ENCODE peak calls at places on chromosomes 2 and 18, in four cellular contexts. One of them, this sample, is unnamed.

GRCh38 chr18:9825571-9826073 is 60.2 kb upstream of the TXNDC2 start:
- DNase-seq in H1: no peak
- DNase-seq in mesendoderm: no peak
- DNase-seq in H9: no peak
- DNase-seq in this sample: peak; percentile 96

GRCh38 chr18:23143059-23143831 is 8.0 kb downstream of the CABLES1 start:
- DNase-seq in mesendoderm: peak; percentile 41
- DNase-seq in H1: no peak
- DNase-seq in H9: no peak
- DNase-seq in this sample: no peak

GRCh38 chr2:152038451-152038958 is 60.3 kb downstream of the CACNB4 start:
- DNase-seq in mesendoderm: peak; percentile 63
- DNase-seq in H1: no peak
- DNase-seq in H9: no peak
- DNase-seq in this sample: no peak

GRCh38 chr2:148829618-148830017 is 45.4 kb upstream of the KIF5C start:
- DNase-seq in H1: no peak
- DNase-seq in mesendoderm: peak; percentile 28
- DNase-seq in H9: no peak
- DNase-seq in this sample: no peak

GRCh38 chr2:2698182-2699116 is 367.4 kb upstream of the MYT1L start:
- DNase-seq in H1: no peak
- DNase-seq in H9: no peak
- DNase-seq in mesendoderm: peak; percentile 68
- DNase-seq in this sample: no peak

GRCh38 chr2:20424300-20425290 is 22.3 kb upstream of the RHOB start:
- DNase-seq in mesendoderm: peak; percentile 19
- DNase-seq in H1: no peak
- DNase-seq in H9: peak; percentile 20
- DNase-seq in this sample: peak; percentile 93

GRCh38 chr2:70570041-70570661 is 16.5 kb upstream of the TGFA start:
- DNase-seq in H9: peak; percentile 74
- DNase-seq in mesendoderm: peak; percentile 85
- DNase-seq in H1: no peak
- DNase-seq in this sample: no peak

GRCh38 chr2:112831956-112832567 is 4.5 kb downstream of the IL1B start:
- DNase-seq in H9: no peak
- DNase-seq in mesendoderm: no peak
- DNase-seq in H1: no peak
- DNase-seq in this sample: no peak

GRCh38 chr2:207879536-207879935 is 109.8 kb upstream of the FZD5 start:
- DNase-seq in H1: no peak
- DNase-seq in mesendoderm: peak; percentile 65
- DNase-seq in H9: no peak
- DNase-seq in this sample: peak; percentile 46

GRCh38 chr18:10454800-10455550 is 540 bp downstream of the APCDD1 start:
- DNase-seq in mesendoderm: peak; percentile 67
- DNase-seq in H1: peak; percentile 67
- DNase-seq in H9: peak; percentile 45
- DNase-seq in this sample: peak; percentile 20

GRCh38 chr2:111666160-111666559 is 217.8 kb downstream of the ANAPC1 start:
- DNase-seq in H1: no peak
- DNase-seq in H9: no peak
- DNase-seq in mesendoderm: no peak
- DNase-seq in this sample: no peak

GRCh38 chr18:11665587-11665986 is 23.5 kb upstream of the GNAL start:
- DNase-seq in mesendoderm: no peak
- DNase-seq in H1: no peak
- DNase-seq in H9: no peak
- DNase-seq in this sample: no peak

GRCh38 chr2:32005371-32005976 is 5.3 kb downstream of the MEMO1 start:
- DNase-seq in mesendoderm: no peak
- DNase-seq in H1: no peak
- DNase-seq in H9: no peak
- DNase-seq in this sample: no peak

GRCh38 chr2:227462463-227462951 is 9.4 kb upstream of the AGFG1 start:
- DNase-seq in mesendoderm: no peak
- DNase-seq in H9: no peak
- DNase-seq in H1: no peak
- DNase-seq in this sample: no peak

GRCh38 chr2:68709421-68709911 is 25.1 kb upstream of the ARHGAP25 start:
- DNase-seq in mesendoderm: peak; percentile 71
- DNase-seq in H9: peak; percentile 41
- DNase-seq in H1: peak; percentile 52
- DNase-seq in this sample: peak; percentile 67

GRCh38 chr2:230770804-230771203 is 58.2 kb downstream of the CAB39 start:
- DNase-seq in H9: no peak
- DNase-seq in mesendoderm: no peak
- DNase-seq in H1: no peak
- DNase-seq in this sample: no peak

GRCh38 chr18:76610933-76611749 is 116.1 kb upstream of the ZNF516 start:
- DNase-seq in mesendoderm: peak; percentile 18
- DNase-seq in H1: no peak
- DNase-seq in H9: no peak
- DNase-seq in this sample: peak; percentile 61

GRCh38 chr2:7992612-7993596 is 689.0 kb upstream of the ID2 start:
- DNase-seq in H1: no peak
- DNase-seq in H9: no peak
- DNase-seq in mesendoderm: no peak
- DNase-seq in this sample: peak; percentile 49

GRCh38 chr2:232541195-232541960 is 1.9 kb downstream of the CHRNG start:
- DNase-seq in H9: no peak
- DNase-seq in mesendoderm: no peak
- DNase-seq in H1: peak; percentile 47
- DNase-seq in this sample: no peak

GRCh38 chr2:170895023-170895759 is 33.9 kb upstream of the GORASP2 start:
- DNase-seq in H1: no peak
- DNase-seq in H9: no peak
- DNase-seq in mesendoderm: no peak
- DNase-seq in this sample: no peak

GRCh38 chr2:236309669-236310029 is 45.4 kb upstream of the ASB18 start:
- DNase-seq in H9: peak; percentile 73
- DNase-seq in H1: peak; percentile 77
- DNase-seq in mesendoderm: peak; percentile 65
- DNase-seq in this sample: no peak

GRCh38 chr18:55300469-55301195 is 287.4 kb downstream of the TCF4 start:
- DNase-seq in mesendoderm: peak; percentile 32
- DNase-seq in H9: no peak
- DNase-seq in H1: no peak
- DNase-seq in this sample: peak; percentile 37

GRCh38 chr2:133040175-133040574 is 370.2 kb upstream of the LYPD1 start:
- DNase-seq in mesendoderm: no peak
- DNase-seq in H9: no peak
- DNase-seq in H1: no peak
- DNase-seq in this sample: peak; percentile 76

GRCh38 chr2:98378901-98379300 is 32.6 kb downstream of the CNGA3 start:
- DNase-seq in mesendoderm: no peak
- DNase-seq in H9: no peak
- DNase-seq in H1: peak; percentile 35
- DNase-seq in this sample: peak; percentile 16

GRCh38 chr2:30287857-30288513 is 56.7 kb downstream of the LBH start:
- DNase-seq in H1: no peak
- DNase-seq in mesendoderm: peak; percentile 52
- DNase-seq in H9: no peak
- DNase-seq in this sample: no peak

GRCh38 chr18:61600422-61600821 is 267.2 kb downstream of the CDH20 start:
- DNase-seq in H1: no peak
- DNase-seq in H9: no peak
- DNase-seq in mesendoderm: no peak
- DNase-seq in this sample: no peak

GRCh38 chr18:61596296-61596695 is 263.1 kb downstream of the CDH20 start:
- DNase-seq in H1: no peak
- DNase-seq in mesendoderm: no peak
- DNase-seq in H9: no peak
- DNase-seq in this sample: peak; percentile 45

GRCh38 chr18:61602836-61603235 is 269.6 kb downstream of the CDH20 start:
- DNase-seq in H9: no peak
- DNase-seq in mesendoderm: peak; percentile 40
- DNase-seq in H1: no peak
- DNase-seq in this sample: peak; percentile 60

GRCh38 chr18:61595615-61596014 is 262.4 kb downstream of the CDH20 start:
- DNase-seq in H1: no peak
- DNase-seq in H9: no peak
- DNase-seq in mesendoderm: no peak
- DNase-seq in this sample: no peak

GRCh38 chr18:61597321-61597720 is 264.1 kb downstream of the CDH20 start:
- DNase-seq in H1: no peak
- DNase-seq in mesendoderm: no peak
- DNase-seq in H9: no peak
- DNase-seq in this sample: no peak
- H4K5ac ChIP-seq in H1: no peak overlapping the region
- H4K5ac ChIP-seq in mesendoderm: no peak overlapping the region
- H4K5ac ChIP-seq in H9: no peak overlapping the region
- H4K5ac ChIP-seq in this sample: no peak overlapping the region

DNA sequence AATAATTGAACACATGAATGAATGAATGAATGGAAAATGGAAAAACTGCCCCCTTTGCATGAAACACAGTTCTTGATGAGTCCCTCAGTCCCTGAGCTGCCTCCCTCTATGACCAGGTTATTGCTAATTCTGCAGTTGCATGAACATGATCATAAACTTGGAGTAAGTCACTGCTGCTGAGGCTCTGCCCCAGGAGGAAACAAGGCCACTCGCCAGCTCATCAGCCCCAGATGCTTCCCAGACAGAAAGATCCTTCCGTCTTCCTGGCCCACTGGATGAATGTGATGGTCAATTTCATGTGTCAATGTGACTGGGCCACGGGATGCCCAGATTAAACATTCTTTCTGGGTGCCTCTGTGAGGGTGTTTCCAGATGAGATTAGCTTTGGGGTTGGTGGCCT is 16.4 kb downstream of the GPR45 start:
- DNase-seq in H1: no peak
- DNase-seq in mesendoderm: no peak
- DNase-seq in H9: no peak
- DNase-seq in this sample: peak; percentile 48
- H4K5ac ChIP-seq in H1: no peak overlapping the region
- H4K5ac ChIP-seq in mesendoderm: no peak overlapping the region
- H4K5ac ChIP-seq in H9: no peak overlapping the region
- H4K5ac ChIP-seq in this sample: no peak overlapping the region

DNA sequence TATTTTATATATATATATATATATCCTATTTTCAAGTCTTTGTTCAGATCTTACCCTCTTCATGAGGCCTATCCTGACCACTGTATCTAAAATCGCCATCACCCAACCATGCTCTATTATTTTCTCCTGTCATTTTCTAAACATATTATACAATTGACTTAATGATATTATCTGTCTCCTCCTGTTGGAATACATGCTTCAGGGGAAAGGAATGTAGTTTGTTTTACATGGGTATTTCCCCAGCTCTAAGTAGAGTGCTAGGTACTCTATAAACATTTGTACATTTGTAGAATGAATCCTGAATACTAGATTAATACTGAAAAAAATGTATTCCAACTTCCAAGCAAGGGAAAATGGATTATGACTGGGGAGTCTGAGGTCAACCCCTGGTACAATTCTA is 26.2 kb downstream of the TTC21B start:
- DNase-seq in H1: no peak
- DNase-seq in mesendoderm: no peak
- DNase-seq in H9: no peak
- DNase-seq in this sample: peak; percentile 65
- H4K5ac ChIP-seq in H1: no peak overlapping the region
- H4K5ac ChIP-seq in mesendoderm: no peak overlapping the region
- H4K5ac ChIP-seq in H9: no peak overlapping the region
- H4K5ac ChIP-seq in this sample: no peak overlapping the region

GRCh38 chr2:200426754-200427153 is 83.1 kb downstream of the KCTD18 start:
- DNase-seq in H1: no peak
- DNase-seq in mesendoderm: no peak
- DNase-seq in H9: no peak
- DNase-seq in this sample: no peak

GRCh38 chr2:200422071-200422470 is 87.8 kb downstream of the KCTD18 start:
- DNase-seq in H1: no peak
- DNase-seq in mesendoderm: no peak
- DNase-seq in H9: no peak
- DNase-seq in this sample: no peak

GRCh38 chr2:200423552-200423951 is 86.3 kb downstream of the KCTD18 start:
- DNase-seq in mesendoderm: no peak
- DNase-seq in H9: no peak
- DNase-seq in H1: no peak
- DNase-seq in this sample: no peak

GRCh38 chr2:200422532-200423262 is 87.2 kb downstream of the KCTD18 start:
- DNase-seq in H9: no peak
- DNase-seq in H1: no peak
- DNase-seq in mesendoderm: no peak
- DNase-seq in this sample: no peak

GRCh38 chr2:200425026-200425821 is 84.6 kb downstream of the KCTD18 start:
- DNase-seq in H1: no peak
- DNase-seq in mesendoderm: no peak
- DNase-seq in H9: no peak
- DNase-seq in this sample: no peak
- H4K5ac ChIP-seq in H1: no peak overlapping the region
- H4K5ac ChIP-seq in mesendoderm: no peak overlapping the region
- H4K5ac ChIP-seq in H9: no peak overlapping the region
- H4K5ac ChIP-seq in this sample: no peak overlapping the region